ENCODE peak calls at places on chromosome 18, in eight cellular contexts. One of them, this sample, is unnamed. For H3K4me1, the result is how much of the 10 kb centered on the place peaks cover.

GRCh38 chr18:63292844-63293683 is 26.5 kb downstream of the BCL2 start:
- DNase-seq in ovary: peak
- DNase-seq in psoas muscle: peak
- DNase-seq in uterus: no peak
- DNase-seq in suprapubic skin: no peak
- DNase-seq in aorta: no peak
- DNase-seq in IMR-90: no peak
- DNase-seq in right atrium auricular region: peak
- DNase-seq in this sample: no peak

GRCh38 chr18:62183578-62184195 is 3.2 kb downstream of the PIGN start:
- DNase-seq in suprapubic skin: no peak
- DNase-seq in aorta: no peak
- DNase-seq in right atrium auricular region: no peak
- DNase-seq in psoas muscle: no peak
- DNase-seq in uterus: no peak
- DNase-seq in IMR-90: peak
- DNase-seq in ovary: no peak
- DNase-seq in this sample: peak

GRCh38 chr18:63317982-63318881 is 1.3 kb downstream of the BCL2 start:
- DNase-seq in suprapubic skin: peak
- DNase-seq in right atrium auricular region: peak
- DNase-seq in IMR-90: no peak
- DNase-seq in ovary: peak
- DNase-seq in uterus: peak
- DNase-seq in psoas muscle: peak
- DNase-seq in aorta: peak
- DNase-seq in this sample: peak

GRCh38 chr18:79583984-79584401 is 95.6 kb upstream of the CTDP1 start:
- DNase-seq in aorta: peak
- DNase-seq in ovary: peak
- DNase-seq in uterus: peak
- DNase-seq in suprapubic skin: peak
- DNase-seq in IMR-90: no peak
- DNase-seq in right atrium auricular region: no peak
- DNase-seq in psoas muscle: no peak
- DNase-seq in this sample: no peak

GRCh38 chr18:29147944-29148343 is 971.0 kb upstream of the CDH2 start:
- DNase-seq in right atrium auricular region: no peak
- DNase-seq in aorta: no peak
- DNase-seq in ovary: no peak
- DNase-seq in uterus: no peak
- DNase-seq in psoas muscle: no peak
- DNase-seq in suprapubic skin: no peak
- DNase-seq in IMR-90: peak
- DNase-seq in this sample: no peak

GRCh38 chr18:25350561-25351201 is 1.3 kb downstream of the ZNF521 start:
- DNase-seq in psoas muscle: peak
- DNase-seq in right atrium auricular region: no peak
- DNase-seq in uterus: peak
- DNase-seq in suprapubic skin: peak
- DNase-seq in ovary: peak
- DNase-seq in aorta: peak
- DNase-seq in IMR-90: peak
- DNase-seq in this sample: peak

GRCh38 chr18:36544036-36544725 is 246.7 kb downstream of the FHOD3 start:
- DNase-seq in right atrium auricular region: no peak
- DNase-seq in aorta: peak
- DNase-seq in uterus: no peak
- DNase-seq in IMR-90: no peak
- DNase-seq in suprapubic skin: no peak
- DNase-seq in psoas muscle: peak
- DNase-seq in ovary: peak
- DNase-seq in this sample: no peak

GRCh38 chr18:32607816-32608215 is 137.1 kb upstream of the GAREM1 start:
- DNase-seq in IMR-90: no peak
- DNase-seq in ovary: no peak
- DNase-seq in right atrium auricular region: no peak
- DNase-seq in uterus: no peak
- DNase-seq in aorta: no peak
- DNase-seq in psoas muscle: no peak
- DNase-seq in suprapubic skin: no peak
- DNase-seq in this sample: no peak

GRCh38 chr18:49021076-49021432 is 70.3 kb upstream of the SMAD7 start:
- DNase-seq in suprapubic skin: no peak
- DNase-seq in IMR-90: no peak
- DNase-seq in ovary: no peak
- DNase-seq in aorta: no peak
- DNase-seq in uterus: peak
- DNase-seq in right atrium auricular region: peak
- DNase-seq in psoas muscle: no peak
- DNase-seq in this sample: no peak

GRCh38 chr18:57142361-57142760 is 4.5 kb upstream of the BOD1L2 start:
- DNase-seq in psoas muscle: no peak
- DNase-seq in aorta: no peak
- DNase-seq in right atrium auricular region: no peak
- DNase-seq in suprapubic skin: no peak
- DNase-seq in IMR-90: no peak
- DNase-seq in uterus: no peak
- DNase-seq in ovary: no peak
- DNase-seq in this sample: no peak

GRCh38 chr18:57148263-57148662 is 1.4 kb downstream of the BOD1L2 start:
- DNase-seq in psoas muscle: no peak
- DNase-seq in ovary: no peak
- DNase-seq in right atrium auricular region: no peak
- DNase-seq in aorta: no peak
- DNase-seq in IMR-90: no peak
- DNase-seq in uterus: no peak
- DNase-seq in suprapubic skin: no peak
- DNase-seq in this sample: no peak

GRCh38 chr18:57141208-57142129 is 5.4 kb upstream of the BOD1L2 start:
- DNase-seq in ovary: peak
- DNase-seq in aorta: no peak
- DNase-seq in suprapubic skin: no peak
- DNase-seq in right atrium auricular region: no peak
- DNase-seq in psoas muscle: no peak
- DNase-seq in IMR-90: no peak
- DNase-seq in uterus: no peak
- DNase-seq in this sample: no peak

GRCh38 chr18:57146956-57147636 is at the start of gene BOD1L2:
- DNase-seq in IMR-90: no peak
- DNase-seq in psoas muscle: no peak
- DNase-seq in ovary: no peak
- DNase-seq in right atrium auricular region: no peak
- DNase-seq in aorta: no peak
- DNase-seq in uterus: no peak
- DNase-seq in suprapubic skin: no peak
- DNase-seq in this sample: no peak

GRCh38 chr18:57143265-57143664 is 3.6 kb upstream of the BOD1L2 start:
- DNase-seq in ovary: no peak
- DNase-seq in right atrium auricular region: no peak
- DNase-seq in aorta: no peak
- DNase-seq in suprapubic skin: no peak
- DNase-seq in uterus: no peak
- DNase-seq in psoas muscle: no peak
- DNase-seq in IMR-90: no peak
- DNase-seq in this sample: no peak
- H3K4me1 ChIP-seq in ovary: under half
- H3K4me1 ChIP-seq in right atrium auricular region: under half
- H3K4me1 ChIP-seq in aorta: under half
- H3K4me1 ChIP-seq in suprapubic skin: under half
- H3K4me1 ChIP-seq in uterus: under half
- H3K4me1 ChIP-seq in psoas muscle: under half
- H3K4me1 ChIP-seq in IMR-90: under half
- H3K4me1 ChIP-seq in this sample: under half

GRCh38 chr18:77053616-77054287 is 78.8 kb downstream of the MBP start:
- DNase-seq in ovary: no peak
- DNase-seq in right atrium auricular region: no peak
- DNase-seq in aorta: no peak
- DNase-seq in psoas muscle: no peak
- DNase-seq in IMR-90: no peak
- DNase-seq in uterus: no peak
- DNase-seq in suprapubic skin: peak
- DNase-seq in this sample: no peak

GRCh38 chr18:77056399-77057015 is 76.1 kb downstream of the MBP start:
- DNase-seq in ovary: no peak
- DNase-seq in aorta: no peak
- DNase-seq in psoas muscle: no peak
- DNase-seq in IMR-90: no peak
- DNase-seq in uterus: no peak
- DNase-seq in suprapubic skin: no peak
- DNase-seq in right atrium auricular region: no peak
- DNase-seq in this sample: no peak

GRCh38 chr18:77054288-77054605 is 78.3 kb downstream of the MBP start:
- DNase-seq in uterus: no peak
- DNase-seq in aorta: no peak
- DNase-seq in ovary: no peak
- DNase-seq in IMR-90: no peak
- DNase-seq in suprapubic skin: no peak
- DNase-seq in right atrium auricular region: no peak
- DNase-seq in psoas muscle: no peak
- DNase-seq in this sample: no peak

GRCh38 chr18:77055429-77056310 is 76.9 kb downstream of the MBP start:
- DNase-seq in aorta: peak
- DNase-seq in suprapubic skin: no peak
- DNase-seq in psoas muscle: no peak
- DNase-seq in ovary: no peak
- DNase-seq in uterus: no peak
- DNase-seq in right atrium auricular region: no peak
- DNase-seq in IMR-90: peak
- DNase-seq in this sample: peak

DNA sequence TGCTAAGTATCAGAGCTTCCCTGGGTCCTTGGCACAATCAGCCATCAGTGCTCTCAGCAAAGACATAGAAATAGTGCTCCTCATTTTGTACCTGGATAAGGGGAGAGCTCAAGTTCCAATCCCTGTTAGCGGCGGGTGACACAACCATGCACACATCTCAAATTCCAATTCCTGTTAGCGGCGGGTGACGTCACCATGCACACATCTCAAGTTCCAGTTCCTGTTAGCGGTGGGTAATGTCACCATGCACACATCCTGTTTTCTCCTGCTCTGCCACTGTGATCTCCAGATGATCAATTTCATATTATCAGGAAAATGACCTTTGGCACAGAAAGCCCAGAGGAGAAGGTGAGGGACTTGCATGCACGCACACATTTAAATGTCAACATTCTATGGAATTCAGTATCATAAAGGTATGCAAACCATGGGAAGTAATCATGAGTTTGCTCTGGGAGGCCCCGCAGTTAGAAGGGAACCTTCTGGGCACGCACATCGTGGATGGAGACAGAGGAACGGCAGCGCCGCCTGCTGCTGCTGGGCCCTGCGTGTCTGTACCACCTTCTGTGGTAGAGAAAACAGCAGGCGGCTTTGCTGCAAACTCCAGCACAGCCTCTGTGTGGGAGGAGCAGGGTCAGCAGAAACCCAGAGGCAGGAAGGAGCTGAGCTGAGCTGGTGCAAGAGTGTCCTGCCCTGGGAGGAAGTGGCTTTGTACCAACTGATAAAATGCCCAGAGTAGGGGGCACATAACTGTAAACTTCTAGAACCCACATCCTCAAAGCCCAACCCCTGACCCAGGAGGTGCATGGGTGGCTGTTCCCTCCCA is 77.8 kb downstream of the MBP start:
- DNase-seq in psoas muscle: peak
- DNase-seq in ovary: peak
- DNase-seq in uterus: peak
- DNase-seq in IMR-90: peak
- DNase-seq in suprapubic skin: peak
- DNase-seq in right atrium auricular region: peak
- DNase-seq in aorta: peak
- DNase-seq in this sample: peak
- H3K4me1 ChIP-seq in psoas muscle: half or more
- H3K4me1 ChIP-seq in ovary: under half
- H3K4me1 ChIP-seq in uterus: under half
- H3K4me1 ChIP-seq in IMR-90: under half
- H3K4me1 ChIP-seq in suprapubic skin: half or more
- H3K4me1 ChIP-seq in right atrium auricular region: half or more
- H3K4me1 ChIP-seq in aorta: under half
- H3K4me1 ChIP-seq in this sample: under half

GRCh38 chr18:9120796-9121195 is 15.8 kb upstream of the ANKRD12 start:
- DNase-seq in aorta: no peak
- DNase-seq in IMR-90: no peak
- DNase-seq in ovary: no peak
- DNase-seq in right atrium auricular region: no peak
- DNase-seq in psoas muscle: no peak
- DNase-seq in suprapubic skin: no peak
- DNase-seq in uterus: no peak
- DNase-seq in this sample: no peak

GRCh38 chr18:9123520-9123919 is 13.1 kb upstream of the ANKRD12 start:
- DNase-seq in right atrium auricular region: no peak
- DNase-seq in ovary: no peak
- DNase-seq in aorta: no peak
- DNase-seq in uterus: no peak
- DNase-seq in suprapubic skin: no peak
- DNase-seq in IMR-90: no peak
- DNase-seq in psoas muscle: no peak
- DNase-seq in this sample: no peak

GRCh38 chr18:9115984-9116383 is 13.5 kb downstream of the NDUFV2 start:
- DNase-seq in aorta: no peak
- DNase-seq in right atrium auricular region: no peak
- DNase-seq in uterus: no peak
- DNase-seq in psoas muscle: no peak
- DNase-seq in IMR-90: no peak
- DNase-seq in suprapubic skin: no peak
- DNase-seq in ovary: no peak
- DNase-seq in this sample: no peak

GRCh38 chr18:9113468-9114149 is 11.1 kb downstream of the NDUFV2 start:
- DNase-seq in IMR-90: no peak
- DNase-seq in uterus: no peak
- DNase-seq in psoas muscle: no peak
- DNase-seq in ovary: no peak
- DNase-seq in suprapubic skin: no peak
- DNase-seq in right atrium auricular region: no peak
- DNase-seq in aorta: no peak
- DNase-seq in this sample: no peak

GRCh38 chr18:9117980-9118841 is 15.7 kb downstream of the NDUFV2 start:
- DNase-seq in ovary: no peak
- DNase-seq in right atrium auricular region: no peak
- DNase-seq in aorta: no peak
- DNase-seq in psoas muscle: no peak
- DNase-seq in IMR-90: no peak
- DNase-seq in uterus: no peak
- DNase-seq in suprapubic skin: no peak
- DNase-seq in this sample: no peak
- H3K4me1 ChIP-seq in ovary: under half
- H3K4me1 ChIP-seq in right atrium auricular region: half or more
- H3K4me1 ChIP-seq in aorta: under half
- H3K4me1 ChIP-seq in psoas muscle: half or more
- H3K4me1 ChIP-seq in IMR-90: under half
- H3K4me1 ChIP-seq in uterus: under half
- H3K4me1 ChIP-seq in suprapubic skin: half or more
- H3K4me1 ChIP-seq in this sample: half or more

DNA sequence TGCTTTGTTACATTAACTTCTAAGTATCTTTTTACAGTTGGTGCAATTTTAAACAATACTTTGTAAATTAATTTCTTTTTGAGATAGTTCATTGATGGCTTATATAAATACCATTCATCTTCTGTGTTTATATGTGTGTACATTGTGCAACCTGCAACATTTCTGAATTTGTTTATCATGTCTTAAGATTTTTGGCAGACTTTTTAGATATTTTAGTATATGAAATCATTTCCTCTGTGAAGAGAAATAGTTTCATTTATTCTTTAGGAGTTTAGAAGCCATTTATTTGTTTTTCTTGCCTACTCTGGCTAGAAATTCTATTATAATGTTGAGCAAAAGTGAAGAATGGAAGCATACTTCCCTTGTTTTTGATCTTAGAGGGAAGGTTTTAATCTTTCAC is 337.8 kb upstream of the DSEL start:
- DNase-seq in right atrium auricular region: no peak
- DNase-seq in aorta: no peak
- DNase-seq in psoas muscle: no peak
- DNase-seq in uterus: no peak
- DNase-seq in IMR-90: peak
- DNase-seq in ovary: no peak
- DNase-seq in suprapubic skin: no peak
- DNase-seq in this sample: no peak
- H3K4me1 ChIP-seq in right atrium auricular region: under half
- H3K4me1 ChIP-seq in aorta: under half
- H3K4me1 ChIP-seq in psoas muscle: under half
- H3K4me1 ChIP-seq in uterus: under half
- H3K4me1 ChIP-seq in IMR-90: under half
- H3K4me1 ChIP-seq in ovary: under half
- H3K4me1 ChIP-seq in suprapubic skin: under half
- H3K4me1 ChIP-seq in this sample: under half